ENCODE peak calls at places on chromosomes 12 and 14, in six cellular contexts. I, S, W, C, H and P are unnamed samples.

GRCh38 chr14:95218006-95218405 is 60.7 kb upstream of the DICER1 start:
- DNase-seq in C (no peak), I (no peak), H (no peak), S (no peak), W (no peak), P (no peak)

GRCh38 chr12:104865080-104865479 is 93.0 kb downstream of the SLC41A2 start:
- DNase-seq in I (no peak), H (no peak), C (peak), W (no peak), S (no peak), P (no peak)

GRCh38 chr12:118359541-118359915 is 13.2 kb downstream of the TAOK3 start:
- DNase-seq in W (no peak), S (no peak), H (no peak), C (no peak), I (no peak), P (no peak)

GRCh38 chr14:29028973-29029582 is 262.5 kb downstream of the FOXG1 start:
- DNase-seq in S (no peak), I (no peak), W (no peak), C (no peak), H (peak), P (peak)

GRCh38 chr12:67701121-67701520 is 52.6 kb downstream of the DYRK2 start:
- DNase-seq in S (no peak), I (no peak), H (no peak), W (no peak), C (no peak), P (no peak)

GRCh38 chr12:85688837-85689236 is 147.4 kb downstream of the RASSF9 start:
- DNase-seq in W (no peak), C (no peak), S (no peak), I (no peak), H (no peak), P (peak)

GRCh38 chr12:111759276-111759675 is 7.5 kb upstream of the ALDH2 start:
- DNase-seq in I (no peak), S (no peak), C (no peak), W (no peak), H (no peak), P (no peak)

GRCh38 chr12:26434299-26434915 is 239.0 kb downstream of the SSPN start:
- DNase-seq in S (peak), C (no peak), H (peak), I (peak), W (peak), P (peak)

GRCh38 chr12:107488666-107489065 is 196.9 kb upstream of the PWP1 start:
- DNase-seq in H (no peak), W (no peak), I (no peak), S (no peak), C (no peak), P (no peak)

GRCh38 chr12:91964501-91964900 is 181.1 kb downstream of the BTG1 start:
- DNase-seq in W (no peak), H (no peak), C (no peak), I (no peak), S (no peak), P (no peak)

GRCh38 chr12:66403746-66404145 is 101.5 kb downstream of the HELB start:
- DNase-seq in I (no peak), C (no peak), S (no peak), H (no peak), W (peak), P (peak)

GRCh38 chr12:10673660-10674384 is at the start of gene STYK1:
- DNase-seq in C (peak), H (peak), S (peak), I (peak), W (peak), P (peak)

GRCh38 chr12:106080111-106080732 is 58.5 kb downstream of the NUAK1 start:
- DNase-seq in S (no peak), I (no peak), H (no peak), W (no peak), C (no peak), P (no peak)

GRCh38 chr12:107484219-107484618 is 201.4 kb upstream of the PWP1 start:
- DNase-seq in W (no peak), S (no peak), H (peak), C (no peak), I (no peak), P (no peak)

GRCh38 chr14:76926521-76927251 is 100.5 kb downstream of the LRRC74A start:
- DNase-seq in W (peak), I (no peak), C (no peak), S (no peak), H (no peak), P (peak)

GRCh38 chr12:117926391-117926899 is 42.3 kb downstream of the KSR2 start:
- DNase-seq in W (no peak), I (no peak), H (no peak), C (no peak), S (no peak), P (no peak)

GRCh38 chr12:132444957-132445883 is 44.7 kb upstream of the FBRSL1 start:
- DNase-seq in W (no peak), I (no peak), C (no peak), S (peak), H (no peak), P (peak)

GRCh38 chr14:85531141-85531593 is 1.2 kb downstream of the FLRT2 start:
- DNase-seq in W (peak), I (no peak), C (no peak), S (no peak), H (no peak), P (peak)

GRCh38 chr12:115147916-115148315 is 463.9 kb upstream of the TBX3 start:
- DNase-seq in I (no peak), S (no peak), W (no peak), H (no peak), C (no peak), P (no peak)
- TF ChIP-seq REST in I (no peak), S (no peak), W (no peak), H (no peak), C (no peak), P (no peak)

GRCh38 chr14:65002586-65003210 is 16.0 kb downstream of the FNTB start:
- DNase-seq in C (no peak), W (no peak), S (no peak), I (no peak), H (no peak), P (no peak)
- H2AFZ ChIP-seq in C (peak), W (no peak), S (no peak), I (no peak), H (no peak), P (no peak)

DNA sequence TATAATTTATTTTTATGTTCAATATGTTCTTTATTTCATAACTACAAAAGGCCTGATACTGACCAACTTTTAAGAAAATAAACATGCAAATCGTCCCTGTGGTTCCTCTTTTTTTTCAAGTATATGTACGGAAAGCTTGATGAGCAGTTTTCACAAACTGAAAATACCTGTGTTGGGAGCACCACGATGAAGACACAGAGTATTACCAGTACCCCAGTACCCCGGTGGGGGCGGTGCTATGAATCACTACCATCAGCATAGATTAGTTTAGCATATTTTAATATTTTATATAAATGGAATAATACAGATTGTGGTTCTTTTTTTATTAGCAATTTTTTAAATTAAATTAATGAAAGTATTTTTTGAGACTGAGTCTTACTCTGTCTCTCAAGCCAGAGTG is 7.0 kb downstream of the B4GALNT3 start:
- DNase-seq in C (no peak), W (no peak), I (no peak), H (no peak), S (no peak), P (no peak)
- TF ChIP-seq REST in C (no peak), W (no peak), I (no peak), H (no peak), S (no peak), P (no peak)

DNA sequence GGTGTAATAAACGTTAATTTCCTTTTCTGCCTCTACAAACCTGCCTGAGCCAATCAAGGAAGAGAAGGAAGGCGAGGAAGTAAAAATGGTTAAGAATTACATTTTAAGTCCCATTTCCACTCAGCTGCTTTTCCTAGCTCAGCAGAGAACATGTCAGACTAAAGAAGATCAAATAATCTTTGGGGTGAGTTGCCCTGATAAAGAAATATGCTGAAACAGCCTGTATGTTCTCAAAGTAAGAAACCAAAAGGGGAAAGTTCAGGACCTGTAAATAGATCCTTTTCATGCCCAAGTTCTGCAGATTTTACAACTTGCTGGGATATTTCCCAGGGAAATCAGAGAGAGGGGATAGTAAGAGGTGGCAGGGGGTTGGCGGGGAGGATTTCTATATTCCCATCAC is 55.5 kb downstream of the PHLDA1 start:
- DNase-seq in I (no peak), C (no peak), S (no peak), W (no peak), H (no peak), P (no peak)
- H2AFZ ChIP-seq in I (no peak), C (peak), S (no peak), W (no peak), H (peak), P (peak)

GRCh38 chr12:43733687-43734086 is 24.9 kb downstream of the PUS7L start:
- DNase-seq in H (no peak), I (no peak), C (no peak), S (no peak), W (no peak), P (no peak)
- TF ChIP-seq REST in H (no peak), I (no peak), C (no peak), S (no peak), W (no peak), P (no peak)